ENCODE peak calls at places on chromosomes 3 and 15, in four cellular contexts. Z, Y, H and L are unnamed samples.

GRCh38 chr3:50205719-50206276 is 727 bp downstream of the SLC38A3 start:
- DNase-seq in Z (no peak), Y (peak; percentile 47), H (peak; percentile 30), L (peak; percentile 32)

GRCh38 chr3:123602325-123602724 is 17.5 kb upstream of the HACD2 start:
- DNase-seq in Z (peak; percentile 65), Y (no peak), H (peak; percentile 24), L (no peak)

GRCh38 chr15:93566777-93567176 is 477.8 kb upstream of the RGMA start:
- DNase-seq in Z (no peak), Y (no peak), H (no peak), L (no peak)

GRCh38 chr3:154304936-154305335 is 19.4 kb downstream of the DHX36 start:
- DNase-seq in Z (no peak), Y (no peak), H (no peak), L (no peak)

GRCh38 chr3:21620511-21621395 is 130.3 kb downstream of the ZNF385D start:
- DNase-seq in Z (no peak), Y (no peak), H (no peak), L (no peak)

GRCh38 chr15:74383695-74384565 is 16.5 kb upstream of the CYP11A1 start:
- DNase-seq in Z (no peak), Y (no peak), H (no peak), L (no peak)

GRCh38 chr15:27993996-27994775 is 104.9 kb downstream of the OCA2 start:
- DNase-seq in Z (no peak), Y (no peak), H (no peak), L (no peak)

GRCh38 chr15:65092911-65093792 is 16.6 kb downstream of the KBTBD13 start:
- DNase-seq in Z (no peak), Y (no peak), H (no peak), L (no peak)

GRCh38 chr15:71974211-71974610 is 143.7 kb downstream of the MYO9A start:
- DNase-seq in Z (no peak), Y (no peak), H (no peak), L (no peak)

GRCh38 chr15:77144492-77145070 is 73.7 kb upstream of the TSPAN3 start:
- DNase-seq in Z (peak; percentile 98), Y (no peak), H (no peak), L (no peak)

GRCh38 chr3:125161607-125162219 is 50.8 kb downstream of the SLC12A8 start:
- DNase-seq in Z (no peak), Y (no peak), H (no peak), L (no peak)

GRCh38 chr3:150312018-150312657 is 96.0 kb upstream of the TSC22D2 start:
- DNase-seq in Z (no peak), Y (no peak), H (no peak), L (no peak)
- TF ChIP-seq CTCF in Z (no peak), Y (no peak), H (no peak), L (no peak)

DNA sequence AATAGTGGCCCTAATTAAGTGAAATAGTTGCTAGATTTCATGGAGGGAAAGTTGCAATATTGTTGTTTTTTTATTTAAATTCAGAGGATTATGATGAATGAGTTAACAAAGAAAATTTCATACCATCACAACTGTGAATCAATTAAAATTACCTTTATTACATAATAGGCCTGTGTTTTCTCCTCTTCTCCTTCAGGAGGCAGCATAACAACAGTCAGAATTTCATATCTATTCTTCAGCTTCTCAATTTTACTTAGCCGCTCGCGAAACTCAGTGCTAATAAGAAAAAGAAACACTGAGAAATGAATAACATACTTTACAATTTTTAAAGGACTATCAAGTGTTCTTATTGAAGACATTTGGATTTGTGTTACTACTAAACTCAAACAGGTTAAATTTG is 29.4 kb downstream of the TTC14 start:
- DNase-seq in Z (no peak), Y (no peak), H (no peak), L (no peak)
- TF ChIP-seq CTCF in Z (no peak), Y (no peak), H (no peak), L (no peak)

DNA sequence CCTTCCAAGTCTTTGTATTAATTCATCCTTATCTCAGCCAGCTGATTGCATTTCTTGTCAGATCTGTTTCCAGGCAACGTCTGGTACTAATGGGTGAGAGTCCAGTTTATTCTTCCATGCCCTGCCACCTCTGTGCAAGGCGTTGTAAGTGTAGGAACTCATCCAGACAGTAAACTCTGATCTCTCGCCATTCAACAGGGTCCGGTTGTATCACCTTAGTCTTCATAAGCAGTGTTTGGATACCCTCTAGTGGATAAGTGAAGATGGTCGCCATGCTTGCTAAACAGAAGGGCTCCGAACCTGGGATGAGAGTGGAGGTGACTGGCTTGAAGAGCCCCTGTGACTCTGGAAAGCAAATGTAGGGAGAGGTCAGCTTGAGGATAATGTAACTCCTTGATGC is 51.6 kb upstream of the CMTM7 start:
- DNase-seq in Z (no peak), Y (no peak), H (peak; percentile 68), L (peak; percentile 33)
- TF ChIP-seq CTCF in Z (peak; percentile 52), Y (no peak), H (peak; percentile 49), L (peak; percentile 12)

GRCh38 chr15:101067660-101068522 is 148.7 kb downstream of the LRRK1 start:
- DNase-seq in Z (no peak), Y (peak; percentile 14), H (no peak), L (no peak)

GRCh38 chr15:101070024-101070423 is 150.9 kb downstream of the LRRK1 start:
- DNase-seq in Z (no peak), Y (peak; percentile 16), H (no peak), L (no peak)

GRCh38 chr15:101068523-101068960 is 149.4 kb downstream of the LRRK1 start:
- DNase-seq in Z (no peak), Y (peak; percentile 20), H (no peak), L (no peak)

GRCh38 chr15:101070502-101071273 is 151.5 kb downstream of the LRRK1 start:
- DNase-seq in Z (peak; percentile 52), Y (peak; percentile 17), H (no peak), L (no peak)

DNA sequence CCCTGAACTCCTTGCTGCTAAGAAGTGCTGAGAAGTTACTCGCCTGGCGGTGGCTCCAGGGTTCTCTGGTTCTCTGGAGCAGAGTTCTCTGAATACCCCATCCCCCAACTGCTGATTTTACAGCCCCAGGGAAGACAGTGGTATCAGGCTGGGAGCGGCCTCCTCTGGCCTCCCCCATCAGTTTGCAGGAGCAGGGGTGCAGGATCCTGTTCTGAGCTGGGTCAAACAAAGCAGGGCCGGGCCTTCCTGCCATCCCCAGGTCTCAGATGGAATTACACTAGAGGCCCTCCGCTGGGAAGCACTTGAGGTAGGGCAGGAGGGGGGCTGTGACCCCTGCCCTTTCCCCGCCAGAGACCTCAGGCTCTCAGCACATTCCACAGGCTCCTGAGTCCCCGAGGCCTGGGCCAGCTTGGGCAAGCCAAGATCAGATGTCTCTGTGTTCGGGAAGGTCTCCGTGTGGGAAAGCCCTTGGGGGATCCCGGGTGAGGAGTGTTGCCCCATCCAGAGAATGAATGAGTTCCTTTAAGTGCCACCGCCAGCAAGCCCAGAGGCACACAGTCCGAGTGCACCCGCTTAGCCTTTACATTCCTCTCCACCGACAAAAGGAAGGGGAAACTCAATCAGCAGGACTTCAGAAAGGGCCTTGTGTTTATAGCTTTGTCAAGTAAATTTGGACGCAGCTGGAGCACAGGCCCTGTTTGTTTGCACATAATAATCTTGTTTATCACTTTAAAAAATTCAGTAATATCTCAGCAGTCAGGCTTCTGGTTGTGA is 150.0 kb downstream of the LRRK1 start:
- DNase-seq in Z (no peak), Y (peak; percentile 40), H (peak; percentile 36), L (peak; percentile 38)
- TF ChIP-seq CTCF in Z (peak; percentile 17), Y (no peak), H (no peak), L (peak; percentile 27)

GRCh38 chr15:44735482-44736260 is 657 bp upstream of the TRIM69 start:
- DNase-seq in Z (no peak), Y (peak; percentile 66), H (no peak), L (no peak)

GRCh38 chr15:44734839-44735481 is 1.4 kb upstream of the TRIM69 start:
- DNase-seq in Z (no peak), Y (no peak), H (no peak), L (no peak)

GRCh38 chr15:44736261-44736765 is at the start of gene TRIM69:
- DNase-seq in Z (no peak), Y (no peak), H (no peak), L (no peak)

GRCh38 chr15:44738340-44738984 is 2.1 kb downstream of the TRIM69 start:
- DNase-seq in Z (no peak), Y (no peak), H (peak; percentile 56), L (no peak)
- TF ChIP-seq CTCF in Z (peak; percentile 25), Y (peak; percentile 72), H (peak; percentile 54), L (peak; percentile 71)

GRCh38 chr3:39468108-39468436 is 592 bp downstream of the MOBP start:
- DNase-seq in Z (no peak), Y (no peak), H (no peak), L (no peak)
- TF ChIP-seq CTCF in Z (no peak), Y (no peak), H (no peak), L (peak; percentile 20)

DNA sequence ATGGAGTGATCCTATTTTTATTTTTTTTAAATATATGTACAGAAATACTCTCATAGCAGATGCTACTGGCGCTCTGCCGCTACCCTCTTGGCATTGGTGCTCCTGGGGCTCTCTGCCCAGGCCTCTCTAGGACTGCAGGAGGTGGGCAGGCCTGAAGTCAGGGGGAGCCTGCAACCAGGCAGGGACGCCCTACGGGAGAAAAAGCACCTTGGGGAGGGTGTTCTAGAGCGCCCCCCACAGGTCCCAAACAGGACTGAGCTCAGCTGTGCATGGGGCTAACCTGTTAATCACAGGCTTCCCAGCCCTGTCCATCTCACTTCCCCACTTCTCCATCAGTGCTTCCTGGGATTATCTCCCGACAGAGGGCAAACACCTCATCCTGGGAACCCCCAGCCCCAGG is 192.5 kb downstream of the SHQ1 start:
- DNase-seq in Z (no peak), Y (no peak), H (no peak), L (no peak)
- TF ChIP-seq CTCF in Z (no peak), Y (no peak), H (no peak), L (peak; percentile 46)

DNA sequence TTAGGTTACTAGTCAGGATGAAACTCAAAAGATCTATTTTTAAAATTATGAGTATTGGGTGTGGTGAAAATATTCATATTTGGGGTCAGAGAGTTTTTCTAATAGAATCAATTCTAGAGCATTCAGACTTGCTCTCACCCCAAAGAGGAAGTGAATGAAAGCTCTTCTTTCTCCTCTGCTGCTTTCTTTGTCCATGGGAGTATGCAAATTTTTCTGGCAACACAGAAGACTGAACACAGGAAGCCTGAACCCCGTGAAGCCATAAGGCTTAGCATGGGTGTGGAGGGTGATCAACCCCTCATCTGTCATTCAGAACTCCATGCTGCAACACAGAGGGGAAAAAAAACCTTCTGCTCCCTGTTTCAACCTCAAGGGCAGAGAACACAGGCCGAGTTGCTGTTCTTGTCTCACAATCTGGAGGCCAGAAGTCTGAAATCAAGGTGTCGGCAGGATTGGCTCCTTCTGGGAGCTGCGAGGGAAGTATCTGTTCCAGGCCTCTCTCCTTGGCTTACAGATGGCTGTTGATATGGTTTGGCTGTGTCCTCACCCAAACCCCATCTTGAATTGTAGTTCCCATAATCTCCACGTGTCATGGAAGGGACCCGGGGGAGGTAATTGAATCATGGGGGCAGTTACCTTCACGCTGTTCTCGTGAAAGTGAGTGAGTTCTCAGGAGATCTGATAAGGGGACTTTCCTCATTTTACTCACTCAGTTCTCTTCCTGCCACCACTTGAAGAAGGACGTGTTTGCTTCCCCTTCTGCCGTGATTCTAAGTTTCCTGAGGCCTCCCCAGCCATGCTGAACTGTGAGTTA is 33.7 kb upstream of the CD47 start:
- DNase-seq in Z (no peak), Y (no peak), H (no peak), L (no peak)
- TF ChIP-seq CTCF in Z (no peak), Y (no peak), H (no peak), L (no peak)

GRCh38 chr15:48084759-48085420 is 35.9 kb upstream of the SLC24A5 start:
- DNase-seq in Z (no peak), Y (no peak), H (peak; percentile 8), L (peak; percentile 23)
- TF ChIP-seq CTCF in Z (peak; percentile 38), Y (no peak), H (no peak), L (peak; percentile 50)